ENCODE peak calls at places on chromosomes 11 and 22, in five cellular contexts. B, Z, Q, E and Y are unnamed samples.

GRCh38 chr11:44972746-44973435 is 22.2 kb upstream of the TP53I11 start:
- DNase-seq in E (no peak), Z (no peak), Q (no peak), B (no peak), Y (no peak)

GRCh38 chr22:35334010-35334409 is 34.3 kb downstream of the TOM1 start:
- DNase-seq in B (no peak), Z (no peak), Q (no peak), E (no peak), Y (no peak)

GRCh38 chr22:36486619-36487384 is 5.4 kb upstream of the TXN2 start:
- DNase-seq in E (no peak), Z (peak), B (no peak), Q (peak), Y (peak)

GRCh38 chr11:74171630-74172465 is 759 bp downstream of the PPME1 start:
- DNase-seq in B (no peak), Q (no peak), E (no peak), Z (no peak), Y (no peak)

GRCh38 chr11:11044137-11044855 is 186.4 kb upstream of the ZBED5 start:
- DNase-seq in Z (no peak), E (no peak), Q (no peak), B (no peak), Y (no peak)

GRCh38 chr11:128260398-128260797 is 327.0 kb downstream of the ETS1 start:
- DNase-seq in Q (no peak), B (no peak), E (no peak), Z (no peak), Y (no peak)

GRCh38 chr11:79400717-79401330 is 40.0 kb downstream of the TENM4 start:
- DNase-seq in Q (peak), E (no peak), Z (no peak), B (peak), Y (no peak)

GRCh38 chr22:22210375-22210774 is 34.2 kb upstream of the VPREB1 start:
- DNase-seq in B (no peak), Z (peak), Q (no peak), E (peak), Y (no peak)

GRCh38 chr11:120771551-120772060 is 252.3 kb upstream of the TBCEL start:
- DNase-seq in Q (no peak), E (no peak), B (no peak), Z (no peak), Y (no peak)

GRCh38 chr22:20418211-20418788 is 19.3 kb downstream of the SCARF2 start:
- DNase-seq in B (peak), E (no peak), Q (peak), Z (peak), Y (peak)

GRCh38 chr11:9280655-9281301 is 15.6 kb upstream of the DENND5A start:
- DNase-seq in Z (peak), E (no peak), B (no peak), Q (peak), Y (no peak)

GRCh38 chr11:62024975-62025374 is 57.5 kb upstream of the FTH1 start:
- DNase-seq in Q (no peak), B (no peak), E (no peak), Z (no peak), Y (no peak)

GRCh38 chr22:31829505-31829904 is 75.7 kb downstream of the DEPDC5 start:
- DNase-seq in E (peak), B (no peak), Q (no peak), Z (no peak), Y (no peak)

GRCh38 chr22:32864041-32864440 is 62.5 kb downstream of the TIMP3 start:
- DNase-seq in Z (no peak), Q (no peak), B (no peak), E (no peak), Y (no peak)

GRCh38 chr11:78715639-78716311 is 141.1 kb upstream of the NARS2 start:
- DNase-seq in Z (no peak), B (peak), E (peak), Q (peak), Y (peak)

GRCh38 chr11:69387409-69387885 is 93.5 kb downstream of the MYEOV start:
- DNase-seq in E (no peak), B (no peak), Z (no peak), Q (no peak), Y (no peak)

GRCh38 chr11:73376803-73377629 is 817 bp downstream of the RELT start:
- DNase-seq in E (peak), B (peak), Q (peak), Z (peak), Y (peak)

GRCh38 chr11:123122852-123123251 is 60.9 kb upstream of the HSPA8 start:
- DNase-seq in E (no peak), Q (no peak), B (no peak), Z (no peak), Y (no peak)

GRCh38 chr11:134636071-134636470 is 224.0 kb upstream of the B3GAT1 start:
- DNase-seq in Q (no peak), B (no peak), Z (no peak), E (no peak), Y (no peak)

GRCh38 chr11:93089474-93090102 is 108.2 kb downstream of the SLC36A4 start:
- DNase-seq in B (no peak), Z (no peak), Q (no peak), E (peak), Y (no peak)